ENCODE peak calls at places on chromosome 7, in five cellular contexts. One of them, this sample, is unnamed.

GRCh38 chr7:50608196-50608906 is 43.1 kb upstream of the DDC start:
- DNase-seq in NCI-H1105: no peak
- DNase-seq in OCI-LY7: peak
- DNase-seq in ureter: no peak
- DNase-seq in AG10803: no peak
- DNase-seq in this sample: no peak

GRCh38 chr7:151696738-151697514 is 177.2 kb upstream of the RHEB start:
- DNase-seq in NCI-H1105: peak
- DNase-seq in OCI-LY7: no peak
- DNase-seq in ureter: no peak
- DNase-seq in AG10803: no peak
- DNase-seq in this sample: peak

GRCh38 chr7:117992635-117993034 is 119.4 kb upstream of the CTTNBP2 start:
- DNase-seq in NCI-H1105: no peak
- DNase-seq in OCI-LY7: no peak
- DNase-seq in ureter: no peak
- DNase-seq in AG10803: no peak
- DNase-seq in this sample: no peak

GRCh38 chr7:665251-665650 is 61.2 kb upstream of the DNAAF5 start:
- DNase-seq in NCI-H1105: no peak
- DNase-seq in OCI-LY7: no peak
- DNase-seq in ureter: no peak
- DNase-seq in AG10803: peak
- DNase-seq in this sample: no peak

GRCh38 chr7:94133460-94133859 is 129.3 kb upstream of the BET1 start:
- DNase-seq in NCI-H1105: no peak
- DNase-seq in OCI-LY7: no peak
- DNase-seq in ureter: no peak
- DNase-seq in AG10803: peak
- DNase-seq in this sample: no peak

GRCh38 chr7:6438427-6438826 is 9.3 kb downstream of the DAGLB start:
- DNase-seq in NCI-H1105: no peak
- DNase-seq in OCI-LY7: peak
- DNase-seq in ureter: no peak
- DNase-seq in AG10803: no peak
- DNase-seq in this sample: no peak

GRCh38 chr7:96126382-96126781 is 195.5 kb downstream of the SLC25A13 start:
- DNase-seq in NCI-H1105: no peak
- DNase-seq in OCI-LY7: no peak
- DNase-seq in ureter: no peak
- DNase-seq in AG10803: no peak
- DNase-seq in this sample: no peak

GRCh38 chr7:138001529-138002095 is at the start of gene CREB3L2:
- DNase-seq in NCI-H1105: peak
- DNase-seq in OCI-LY7: peak
- DNase-seq in ureter: peak
- DNase-seq in AG10803: peak
- DNase-seq in this sample: peak

GRCh38 chr7:22485189-22485588 is 14.8 kb downstream of the STEAP1B start:
- DNase-seq in NCI-H1105: no peak
- DNase-seq in OCI-LY7: no peak
- DNase-seq in ureter: no peak
- DNase-seq in AG10803: peak
- DNase-seq in this sample: no peak

GRCh38 chr7:110522061-110522750 is 568.7 kb upstream of the LRRN3 start:
- DNase-seq in NCI-H1105: peak
- DNase-seq in OCI-LY7: no peak
- DNase-seq in ureter: no peak
- DNase-seq in AG10803: no peak
- DNase-seq in this sample: no peak

GRCh38 chr7:116616555-116617059 is 55.4 kb upstream of the MET start:
- DNase-seq in NCI-H1105: no peak
- DNase-seq in OCI-LY7: no peak
- DNase-seq in ureter: no peak
- DNase-seq in AG10803: peak
- DNase-seq in this sample: no peak

GRCh38 chr7:74455933-74456332 is 2.2 kb downstream of the GTF2IRD1 start:
- DNase-seq in NCI-H1105: no peak
- DNase-seq in OCI-LY7: no peak
- DNase-seq in ureter: no peak
- DNase-seq in AG10803: no peak
- DNase-seq in this sample: no peak

GRCh38 chr7:15326044-15326644 is 235.7 kb downstream of the AGMO start:
- DNase-seq in NCI-H1105: peak
- DNase-seq in OCI-LY7: peak
- DNase-seq in ureter: no peak
- DNase-seq in AG10803: peak
- DNase-seq in this sample: peak

GRCh38 chr7:15906436-15906835 is 220.0 kb upstream of the MEOX2 start:
- DNase-seq in NCI-H1105: no peak
- DNase-seq in OCI-LY7: no peak
- DNase-seq in ureter: no peak
- DNase-seq in AG10803: no peak
- DNase-seq in this sample: no peak

GRCh38 chr7:43112088-43112940 is at the start of gene HECW1:
- DNase-seq in NCI-H1105: no peak
- DNase-seq in OCI-LY7: no peak
- DNase-seq in ureter: no peak
- DNase-seq in AG10803: no peak
- DNase-seq in this sample: no peak

GRCh38 chr7:130341882-130342281 is 2.7 kb upstream of the CPA5 start:
- DNase-seq in NCI-H1105: no peak
- DNase-seq in OCI-LY7: no peak
- DNase-seq in ureter: no peak
- DNase-seq in AG10803: no peak
- DNase-seq in this sample: no peak

GRCh38 chr7:949021-949934 is 5.2 kb downstream of the ADAP1 start:
- DNase-seq in NCI-H1105: no peak
- DNase-seq in OCI-LY7: no peak
- DNase-seq in ureter: peak
- DNase-seq in AG10803: no peak
- DNase-seq in this sample: no peak

GRCh38 chr7:80244206-80244956 is 109.8 kb downstream of the GNAI1 start:
- DNase-seq in NCI-H1105: no peak
- DNase-seq in OCI-LY7: no peak
- DNase-seq in ureter: no peak
- DNase-seq in AG10803: peak
- DNase-seq in this sample: no peak

GRCh38 chr7:1855396-1856160 is 185.5 kb downstream of the ELFN1 start:
- DNase-seq in NCI-H1105: no peak
- DNase-seq in OCI-LY7: no peak
- DNase-seq in ureter: no peak
- DNase-seq in AG10803: no peak
- DNase-seq in this sample: no peak

GRCh38 chr7:39754326-39755120 is 131.2 kb downstream of the RALA start:
- DNase-seq in NCI-H1105: no peak
- DNase-seq in OCI-LY7: no peak
- DNase-seq in ureter: no peak
- DNase-seq in AG10803: peak
- DNase-seq in this sample: no peak

GRCh38 chr7:16431646-16432424 is 10.5 kb upstream of the CRPPA start:
- DNase-seq in NCI-H1105: peak
- DNase-seq in OCI-LY7: peak
- DNase-seq in ureter: no peak
- DNase-seq in AG10803: peak
- DNase-seq in this sample: peak

GRCh38 chr7:96388166-96388565 is 66.3 kb upstream of the SLC25A13 start:
- DNase-seq in NCI-H1105: no peak
- DNase-seq in OCI-LY7: no peak
- DNase-seq in ureter: no peak
- DNase-seq in AG10803: peak
- DNase-seq in this sample: no peak

GRCh38 chr7:29297194-29297890 is 102.8 kb downstream of the CHN2 start:
- DNase-seq in NCI-H1105: no peak
- DNase-seq in OCI-LY7: no peak
- DNase-seq in ureter: no peak
- DNase-seq in AG10803: no peak
- DNase-seq in this sample: no peak

GRCh38 chr7:142321391-142321790 is 63.5 kb upstream of the PRSS58 start:
- DNase-seq in NCI-H1105: no peak
- DNase-seq in OCI-LY7: no peak
- DNase-seq in ureter: no peak
- DNase-seq in AG10803: no peak
- DNase-seq in this sample: no peak

GRCh38 chr7:88299126-88299525 is 7.6 kb downstream of the STEAP4 start:
- DNase-seq in NCI-H1105: no peak
- DNase-seq in OCI-LY7: no peak
- DNase-seq in ureter: no peak
- DNase-seq in AG10803: no peak
- DNase-seq in this sample: no peak

GRCh38 chr7:149254181-149254858 is 7.7 kb upstream of the ZNF783 start:
- DNase-seq in NCI-H1105: no peak
- DNase-seq in OCI-LY7: no peak
- DNase-seq in ureter: no peak
- DNase-seq in AG10803: no peak
- DNase-seq in this sample: no peak

GRCh38 chr7:15916666-15917388 is 230.3 kb upstream of the MEOX2 start:
- DNase-seq in NCI-H1105: no peak
- DNase-seq in OCI-LY7: no peak
- DNase-seq in ureter: no peak
- DNase-seq in AG10803: peak
- DNase-seq in this sample: no peak

GRCh38 chr7:15720849-15721471 is 34.5 kb upstream of the MEOX2 start:
- DNase-seq in NCI-H1105: peak
- DNase-seq in OCI-LY7: peak
- DNase-seq in ureter: no peak
- DNase-seq in AG10803: peak
- DNase-seq in this sample: no peak

GRCh38 chr7:1458676-1459511 is at the start of gene MICALL2:
- DNase-seq in NCI-H1105: peak
- DNase-seq in OCI-LY7: peak
- DNase-seq in ureter: peak
- DNase-seq in AG10803: peak
- DNase-seq in this sample: no peak